ENCODE peak calls at places on chromosomes 12 and 14, in six cellular contexts. One of them, this sample, is unnamed. For H3K9me3, the result is how much of the 10 kb centered on the place peaks cover.

GRCh38 chr12:58414398-58414871 is 473.1 kb downstream of the ATP23 start:
- DNase-seq in AG04450: peak
- DNase-seq in pancreas: no peak
- DNase-seq in A549: no peak
- DNase-seq in adipocyte: no peak
- DNase-seq in GM23248: peak
- DNase-seq in this sample: no peak

GRCh38 chr14:64706119-64706465 is 1.9 kb downstream of the PLEKHG3 start:
- DNase-seq in AG04450: no peak
- DNase-seq in pancreas: peak
- DNase-seq in A549: no peak
- DNase-seq in adipocyte: no peak
- DNase-seq in GM23248: no peak
- DNase-seq in this sample: no peak

GRCh38 chr12:127629066-127629820 is 637.7 kb upstream of the TMEM132C start:
- DNase-seq in AG04450: no peak
- DNase-seq in pancreas: no peak
- DNase-seq in A549: no peak
- DNase-seq in adipocyte: peak
- DNase-seq in GM23248: peak
- DNase-seq in this sample: no peak

GRCh38 chr12:92503029-92503931 is 199.5 kb upstream of the PLEKHG7 start:
- DNase-seq in AG04450: no peak
- DNase-seq in pancreas: peak
- DNase-seq in A549: no peak
- DNase-seq in adipocyte: no peak
- DNase-seq in GM23248: no peak
- DNase-seq in this sample: no peak

GRCh38 chr14:57732886-57733285 is 133.0 kb downstream of the SLC35F4 start:
- DNase-seq in AG04450: no peak
- DNase-seq in pancreas: no peak
- DNase-seq in A549: no peak
- DNase-seq in adipocyte: peak
- DNase-seq in GM23248: peak
- DNase-seq in this sample: no peak

GRCh38 chr14:89348726-89349125 is 68.3 kb downstream of the FOXN3 start:
- DNase-seq in AG04450: no peak
- DNase-seq in pancreas: no peak
- DNase-seq in A549: no peak
- DNase-seq in adipocyte: no peak
- DNase-seq in GM23248: no peak
- DNase-seq in this sample: no peak

GRCh38 chr12:117188961-117189724 is 1.1 kb downstream of the FBXO21 start:
- DNase-seq in AG04450: peak
- DNase-seq in pancreas: no peak
- DNase-seq in A549: no peak
- DNase-seq in adipocyte: peak
- DNase-seq in GM23248: peak
- DNase-seq in this sample: no peak

GRCh38 chr12:93841671-93842070 is 164.5 kb downstream of the CRADD start:
- DNase-seq in AG04450: no peak
- DNase-seq in pancreas: no peak
- DNase-seq in A549: no peak
- DNase-seq in adipocyte: no peak
- DNase-seq in GM23248: no peak
- DNase-seq in this sample: no peak

GRCh38 chr12:27573972-27574371 is 50.0 kb downstream of the PPFIBP1 start:
- DNase-seq in AG04450: peak
- DNase-seq in pancreas: no peak
- DNase-seq in A549: no peak
- DNase-seq in adipocyte: peak
- DNase-seq in GM23248: peak
- DNase-seq in this sample: no peak

GRCh38 chr12:52151859-52152783 is 39.7 kb downstream of the KRT80 start:
- DNase-seq in AG04450: no peak
- DNase-seq in pancreas: peak
- DNase-seq in A549: peak
- DNase-seq in adipocyte: peak
- DNase-seq in GM23248: peak
- DNase-seq in this sample: no peak

GRCh38 chr12:125065021-125065752 is at the start of gene AACS:
- DNase-seq in AG04450: peak
- DNase-seq in pancreas: peak
- DNase-seq in A549: peak
- DNase-seq in adipocyte: peak
- DNase-seq in GM23248: peak
- DNase-seq in this sample: peak

GRCh38 chr12:51622564-51622963 is 31.5 kb downstream of the SCN8A start:
- DNase-seq in AG04450: no peak
- DNase-seq in pancreas: no peak
- DNase-seq in A549: no peak
- DNase-seq in adipocyte: peak
- DNase-seq in GM23248: peak
- DNase-seq in this sample: no peak

GRCh38 chr12:11347810-11348209 is 37.6 kb upstream of the PRB4 start:
- DNase-seq in AG04450: no peak
- DNase-seq in pancreas: no peak
- DNase-seq in A549: peak
- DNase-seq in adipocyte: no peak
- DNase-seq in GM23248: no peak
- DNase-seq in this sample: no peak

GRCh38 chr12:116150452-116150851 is 127.0 kb downstream of the MED13L start:
- DNase-seq in AG04450: no peak
- DNase-seq in pancreas: no peak
- DNase-seq in A549: no peak
- DNase-seq in adipocyte: no peak
- DNase-seq in GM23248: no peak
- DNase-seq in this sample: no peak

GRCh38 chr14:54220122-54220691 is 176.6 kb upstream of the CDKN3 start:
- DNase-seq in AG04450: no peak
- DNase-seq in pancreas: no peak
- DNase-seq in A549: no peak
- DNase-seq in adipocyte: no peak
- DNase-seq in GM23248: peak
- DNase-seq in this sample: no peak

GRCh38 chr12:104348283-104348993 is 44.9 kb downstream of the EID3 start:
- DNase-seq in AG04450: no peak
- DNase-seq in pancreas: no peak
- DNase-seq in A549: no peak
- DNase-seq in adipocyte: no peak
- DNase-seq in GM23248: no peak
- DNase-seq in this sample: no peak

GRCh38 chr12:53975019-53975815 is 463 bp upstream of the HOTAIR start:
- DNase-seq in AG04450: no peak
- DNase-seq in pancreas: no peak
- DNase-seq in A549: no peak
- DNase-seq in adipocyte: no peak
- DNase-seq in GM23248: no peak
- DNase-seq in this sample: no peak

GRCh38 chr14:35821546-35822411 is 4.4 kb upstream of the BRMS1L start:
- DNase-seq in AG04450: no peak
- DNase-seq in pancreas: no peak
- DNase-seq in A549: peak
- DNase-seq in adipocyte: peak
- DNase-seq in GM23248: peak
- DNase-seq in this sample: no peak

GRCh38 chr12:4766445-4766844 is 46.2 kb downstream of the GALNT8 start:
- DNase-seq in AG04450: no peak
- DNase-seq in pancreas: no peak
- DNase-seq in A549: no peak
- DNase-seq in adipocyte: no peak
- DNase-seq in GM23248: no peak
- DNase-seq in this sample: no peak

GRCh38 chr12:16350682-16351081 is 3.2 kb downstream of the MGST1 start:
- DNase-seq in AG04450: peak
- DNase-seq in pancreas: peak
- DNase-seq in A549: peak
- DNase-seq in adipocyte: peak
- DNase-seq in GM23248: peak
- DNase-seq in this sample: no peak

GRCh38 chr12:99957866-99958466 is 26.8 kb downstream of the ANKS1B start:
- DNase-seq in AG04450: no peak
- DNase-seq in pancreas: no peak
- DNase-seq in A549: no peak
- DNase-seq in adipocyte: no peak
- DNase-seq in GM23248: no peak
- DNase-seq in this sample: no peak

GRCh38 chr14:104750658-104751057 is 2.3 kb upstream of the SIVA1 start:
- DNase-seq in AG04450: no peak
- DNase-seq in pancreas: no peak
- DNase-seq in A549: no peak
- DNase-seq in adipocyte: no peak
- DNase-seq in GM23248: no peak
- DNase-seq in this sample: no peak

GRCh38 chr14:104843442-104844305 is 21.4 kb upstream of the CEP170B start:
- DNase-seq in AG04450: no peak
- DNase-seq in pancreas: no peak
- DNase-seq in A549: no peak
- DNase-seq in adipocyte: peak
- DNase-seq in GM23248: peak
- DNase-seq in this sample: no peak

GRCh38 chr12:17928708-17929366 is 161.2 kb downstream of the RERGL start:
- DNase-seq in AG04450: no peak
- DNase-seq in pancreas: no peak
- DNase-seq in A549: peak
- DNase-seq in adipocyte: peak
- DNase-seq in GM23248: peak
- DNase-seq in this sample: peak

GRCh38 chr14:57739543-57739942 is 126.3 kb downstream of the SLC35F4 start:
- DNase-seq in AG04450: no peak
- DNase-seq in pancreas: peak
- DNase-seq in A549: no peak
- DNase-seq in adipocyte: no peak
- DNase-seq in GM23248: no peak
- DNase-seq in this sample: no peak

GRCh38 chr12:66321433-66321832 is 19.1 kb downstream of the HELB start:
- DNase-seq in AG04450: no peak
- DNase-seq in pancreas: no peak
- DNase-seq in A549: no peak
- DNase-seq in adipocyte: no peak
- DNase-seq in GM23248: no peak
- DNase-seq in this sample: no peak

GRCh38 chr14:43001729-43002128 is 1395.1 kb downstream of the LRFN5 start:
- DNase-seq in AG04450: no peak
- DNase-seq in pancreas: no peak
- DNase-seq in A549: no peak
- DNase-seq in adipocyte: no peak
- DNase-seq in GM23248: no peak
- DNase-seq in this sample: no peak
- H3K9me3 ChIP-seq in AG04450: under half
- H3K9me3 ChIP-seq in pancreas: under half
- H3K9me3 ChIP-seq in A549: under half
- H3K9me3 ChIP-seq in adipocyte: under half
- H3K9me3 ChIP-seq in GM23248: under half
- H3K9me3 ChIP-seq in this sample: under half

GRCh38 chr12:131044760-131045381 is 91.2 kb downstream of the ADGRD1 start:
- DNase-seq in AG04450: no peak
- DNase-seq in pancreas: no peak
- DNase-seq in A549: no peak
- DNase-seq in adipocyte: no peak
- DNase-seq in GM23248: no peak
- DNase-seq in this sample: no peak

GRCh38 chr12:131042848-131043245 is 89.1 kb downstream of the ADGRD1 start:
- DNase-seq in AG04450: no peak
- DNase-seq in pancreas: no peak
- DNase-seq in A549: no peak
- DNase-seq in adipocyte: no peak
- DNase-seq in GM23248: no peak
- DNase-seq in this sample: peak

GRCh38 chr12:131041968-131042847 is 88.5 kb downstream of the ADGRD1 start:
- DNase-seq in AG04450: no peak
- DNase-seq in pancreas: no peak
- DNase-seq in A549: no peak
- DNase-seq in adipocyte: no peak
- DNase-seq in GM23248: no peak
- DNase-seq in this sample: no peak

GRCh38 chr12:131044136-131044535 is 90.4 kb downstream of the ADGRD1 start:
- DNase-seq in AG04450: no peak
- DNase-seq in pancreas: no peak
- DNase-seq in A549: no peak
- DNase-seq in adipocyte: no peak
- DNase-seq in GM23248: no peak
- DNase-seq in this sample: no peak

GRCh38 chr12:131043401-131043871 is 89.7 kb downstream of the ADGRD1 start:
- DNase-seq in AG04450: no peak
- DNase-seq in pancreas: no peak
- DNase-seq in A549: no peak
- DNase-seq in adipocyte: no peak
- DNase-seq in GM23248: no peak
- DNase-seq in this sample: no peak
- H3K9me3 ChIP-seq in AG04450: half or more
- H3K9me3 ChIP-seq in pancreas: under half
- H3K9me3 ChIP-seq in A549: under half
- H3K9me3 ChIP-seq in adipocyte: under half
- H3K9me3 ChIP-seq in GM23248: under half
- H3K9me3 ChIP-seq in this sample: under half

DNA sequence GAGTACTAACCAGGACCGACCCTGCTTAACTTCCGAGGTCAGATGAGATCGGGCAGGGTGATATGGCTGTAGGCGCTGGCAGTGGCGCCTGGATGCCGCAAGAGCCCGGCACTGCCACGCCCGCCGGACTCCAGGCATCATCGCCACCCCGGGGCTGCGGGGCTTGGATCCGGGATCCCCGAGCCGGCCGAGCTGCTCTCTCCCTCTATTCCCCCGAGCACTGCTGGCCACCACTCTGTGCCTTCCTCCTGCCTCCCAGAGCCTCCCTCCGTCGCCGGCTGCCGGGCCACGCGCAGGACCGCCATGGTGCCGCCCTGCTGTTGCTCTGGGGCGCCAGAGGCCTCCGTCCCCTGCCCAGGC is 153.2 kb upstream of the ALG10B start:
- DNase-seq in AG04450: no peak
- DNase-seq in pancreas: no peak
- DNase-seq in A549: no peak
- DNase-seq in adipocyte: no peak
- DNase-seq in GM23248: no peak
- DNase-seq in this sample: no peak
- H3K9me3 ChIP-seq in AG04450: half or more
- H3K9me3 ChIP-seq in pancreas: under half
- H3K9me3 ChIP-seq in A549: under half
- H3K9me3 ChIP-seq in adipocyte: under half
- H3K9me3 ChIP-seq in GM23248: under half
- H3K9me3 ChIP-seq in this sample: under half

GRCh38 chr12:62542814-62543213 is 76.2 kb downstream of the MON2 start:
- DNase-seq in AG04450: no peak
- DNase-seq in pancreas: no peak
- DNase-seq in A549: no peak
- DNase-seq in adipocyte: no peak
- DNase-seq in GM23248: no peak
- DNase-seq in this sample: no peak

GRCh38 chr12:62540354-62540753 is 73.7 kb downstream of the MON2 start:
- DNase-seq in AG04450: no peak
- DNase-seq in pancreas: no peak
- DNase-seq in A549: no peak
- DNase-seq in adipocyte: no peak
- DNase-seq in GM23248: no peak
- DNase-seq in this sample: no peak

GRCh38 chr12:62543324-62543723 is 76.7 kb downstream of the MON2 start:
- DNase-seq in AG04450: no peak
- DNase-seq in pancreas: no peak
- DNase-seq in A549: no peak
- DNase-seq in adipocyte: no peak
- DNase-seq in GM23248: no peak
- DNase-seq in this sample: no peak

GRCh38 chr12:62543741-62544140 is 77.1 kb downstream of the MON2 start:
- DNase-seq in AG04450: no peak
- DNase-seq in pancreas: no peak
- DNase-seq in A549: no peak
- DNase-seq in adipocyte: no peak
- DNase-seq in GM23248: no peak
- DNase-seq in this sample: no peak
- H3K9me3 ChIP-seq in AG04450: under half
- H3K9me3 ChIP-seq in pancreas: under half
- H3K9me3 ChIP-seq in A549: under half
- H3K9me3 ChIP-seq in adipocyte: under half
- H3K9me3 ChIP-seq in GM23248: under half
- H3K9me3 ChIP-seq in this sample: under half